ENCODE peak calls at places on chromosomes 12 and 14, in seven cellular contexts. K is AG10803, A is GM06990, Y is choroid plexus epithelial cell, M is dorsolateral prefrontal cortex, C is upper lobe of right lung, P is foreskin fibroblast. U is an unnamed sample.

GRCh38 chr14:77979666-77980351 is 179.9 kb downstream of the ADCK1 start:
- DNase-seq in K (peak), A (no peak), Y (no peak), M (peak), C (no peak), P (no peak), U (no peak)

GRCh38 chr12:130571089-130571488 is 145.0 kb downstream of the RIMBP2 start:
- DNase-seq in K (no peak), A (no peak), Y (no peak), M (no peak), C (no peak), P (no peak), U (no peak)

GRCh38 chr14:94517641-94518257 is 8.5 kb upstream of the SERPINA12 start:
- DNase-seq in K (no peak), A (no peak), Y (no peak), M (no peak), C (no peak), P (no peak), U (no peak)

GRCh38 chr14:38994721-38995120 is 108.3 kb downstream of the SEC23A start:
- DNase-seq in K (no peak), A (no peak), Y (no peak), M (no peak), C (no peak), P (no peak), U (no peak)

GRCh38 chr14:66224492-66225178 is 261.5 kb upstream of the CCDC196 start:
- DNase-seq in K (no peak), A (no peak), Y (no peak), M (no peak), C (no peak), P (no peak), U (no peak)

GRCh38 chr12:65526311-65526710 is 247.8 kb downstream of the MSRB3 start:
- DNase-seq in K (peak), A (no peak), Y (no peak), M (no peak), C (no peak), P (no peak), U (no peak)

GRCh38 chr14:51460051-51460450 is 191.7 kb upstream of the FRMD6 start:
- DNase-seq in K (peak), A (no peak), Y (peak), M (no peak), C (no peak), P (peak), U (no peak)

GRCh38 chr14:101595887-101596721 is 34.8 kb downstream of the DIO3 start:
- DNase-seq in K (no peak), A (no peak), Y (no peak), M (peak), C (no peak), P (no peak), U (no peak)

GRCh38 chr12:83196694-83197350 is 510.1 kb downstream of the TMTC2 start:
- DNase-seq in K (no peak), A (no peak), Y (no peak), M (no peak), C (no peak), P (no peak), U (no peak)

DNA sequence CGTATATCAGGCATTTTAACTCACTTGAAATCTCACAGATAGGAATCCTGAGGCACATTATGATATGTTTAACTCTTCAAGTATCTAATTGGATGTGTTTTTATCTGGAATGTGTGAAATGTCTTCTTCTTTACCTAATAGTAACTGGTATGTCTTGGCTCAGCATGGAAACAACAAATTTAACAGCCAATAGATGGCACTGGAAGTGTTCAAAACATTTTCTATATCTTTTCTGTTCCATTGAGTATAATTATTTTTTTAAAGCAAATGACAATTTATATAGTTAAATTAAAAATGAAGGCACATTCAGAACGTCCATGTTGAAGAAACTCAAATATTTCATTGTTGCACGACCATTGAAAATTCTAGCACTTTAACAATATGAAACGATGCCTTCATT is 164.6 kb upstream of the SLC16A7 start:
- DNase-seq in K (peak), A (no peak), Y (peak), M (no peak), C (no peak), P (no peak), U (no peak)
- TF ChIP-seq CTCF in K (peak), A (peak), Y (peak), M (no peak), C (peak), P (no peak), U (peak)

GRCh38 chr12:89858718-89859117 is 150.1 kb upstream of the ATP2B1 start:
- DNase-seq in K (no peak), A (no peak), Y (no peak), M (no peak), C (no peak), P (no peak), U (no peak)
- H3K4me3 ChIP-seq in K (no peak), A (no peak), Y (no peak), M (no peak), C (no peak), P (no peak), U (no peak)

DNA sequence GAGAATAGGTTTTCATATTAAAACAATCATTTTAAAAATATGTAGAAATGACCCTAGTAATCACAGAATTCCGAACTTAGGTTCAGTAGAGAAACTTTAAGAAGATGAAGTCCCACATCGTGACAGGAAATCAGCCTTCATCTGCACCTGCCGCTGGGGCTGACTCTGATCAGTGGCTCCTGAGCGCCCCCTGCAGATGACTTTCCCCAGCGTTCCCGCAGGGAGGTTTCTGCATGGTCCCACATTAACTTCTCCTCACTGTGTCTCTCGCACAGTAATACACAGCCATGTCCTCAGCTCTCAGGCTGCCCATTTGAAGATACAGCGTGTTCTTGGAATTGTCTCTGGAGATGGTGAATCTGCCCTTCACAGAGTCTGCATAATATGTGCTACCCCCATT is 1131.1 kb downstream of the TMEM121 start:
- DNase-seq in K (no peak), A (peak), Y (no peak), M (no peak), C (no peak), P (no peak), U (no peak)
- TF ChIP-seq CTCF in K (no peak), A (peak), Y (no peak), M (no peak), C (peak), P (no peak), U (no peak)

DNA sequence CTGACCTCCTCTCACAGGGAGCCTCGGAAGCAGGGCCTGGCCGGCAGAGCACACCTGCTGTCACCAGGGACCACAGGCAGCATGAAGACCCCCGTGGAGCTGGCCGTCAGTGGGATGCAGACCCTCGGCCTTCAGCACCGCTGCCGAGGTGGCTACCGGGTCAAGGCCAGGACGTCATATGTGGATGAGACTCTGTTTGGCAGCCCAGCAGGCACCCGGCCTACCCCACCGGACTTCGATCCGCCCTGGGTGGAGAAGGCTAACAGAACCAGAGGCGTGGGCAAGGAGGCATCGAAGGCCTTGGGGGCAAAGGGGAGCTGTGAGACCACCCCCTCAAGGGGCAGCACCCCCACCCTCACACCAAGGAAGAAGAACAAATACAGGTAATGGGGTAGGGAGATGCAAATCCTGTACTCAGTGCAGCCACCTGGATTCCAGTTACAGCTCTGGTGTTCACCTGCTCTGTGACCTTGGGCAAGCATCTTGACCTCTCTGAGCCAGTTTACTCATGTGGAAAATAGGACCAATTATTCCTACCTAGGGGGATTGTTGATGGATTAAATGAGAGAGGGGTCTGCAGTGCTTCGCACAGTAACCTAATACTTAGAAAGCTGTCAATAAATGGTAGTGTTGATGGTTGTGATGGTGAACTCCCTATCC is 1.3 kb downstream of the RITA1 start:
- DNase-seq in K (no peak), A (no peak), Y (no peak), M (no peak), C (no peak), P (no peak), U (no peak)
- H3K4me3 ChIP-seq in K (peak), A (peak), Y (peak), M (peak), C (no peak), P (peak), U (peak)

GRCh38 chr12:116882742-116883141 is 1.5 kb upstream of the HRK start:
- DNase-seq in K (peak), A (no peak), Y (peak), M (no peak), C (no peak), P (no peak), U (no peak)
- TF ChIP-seq CTCF in K (peak), A (peak), Y (peak), M (peak), C (peak), P (peak), U (peak)